ENCODE peak calls at places on chromosomes 16 and 17, in four cellular contexts. P is ovary, B is astrocyte, Z is OCI-LY7. U is an unnamed sample.
A peak's percentile ranks its signal among the peaks of the same experiment; 100 is the strongest.

GRCh38 chr17:74736423-74737298 is at the start of gene RAB37:
- DNase-seq in P (no peak), B (no peak), Z (peak; percentile 82), U (no peak)

GRCh38 chr17:63170795-63171194 is 204.8 kb downstream of the TANC2 start:
- DNase-seq in P (no peak), B (no peak), Z (no peak), U (no peak)

GRCh38 chr16:53372942-53373871 is 61.1 kb upstream of the RBL2 start:
- DNase-seq in P (no peak), B (no peak), Z (no peak), U (no peak)

GRCh38 chr17:78208486-78208885 is 5.6 kb upstream of the BIRC5 start:
- DNase-seq in P (no peak), B (no peak), Z (no peak), U (no peak)

GRCh38 chr16:12651765-12652531 is 151.7 kb downstream of the CPPED1 start:
- DNase-seq in P (no peak), B (no peak), Z (no peak), U (no peak)

GRCh38 chr17:48054238-48055185 is 6.4 kb downstream of the NFE2L1 start:
- DNase-seq in P (peak; percentile 85), B (peak; percentile 75), Z (no peak), U (peak; percentile 99)

GRCh38 chr16:83714286-83714685 is 93.5 kb upstream of the HSBP1 start:
- DNase-seq in P (no peak), B (peak; percentile 51), Z (no peak), U (no peak)

GRCh38 chr17:1548032-1548431 is 14.6 kb downstream of the PITPNA start:
- DNase-seq in P (no peak), B (no peak), Z (no peak), U (no peak)

GRCh38 chr17:38701504-38702165 is 3.4 kb upstream of the MLLT6 start:
- DNase-seq in P (no peak), B (peak; percentile 10), Z (peak; percentile 69), U (no peak)

GRCh38 chr17:47733414-47734288 is 615 bp downstream of the TBX21 start:
- DNase-seq in P (no peak), B (no peak), Z (no peak), U (no peak)

GRCh38 chr16:23514381-23515152 is 4.3 kb upstream of the GGA2 start:
- DNase-seq in P (no peak), B (no peak), Z (peak; percentile 32), U (no peak)

GRCh38 chr17:66975614-66976378 is 11.3 kb downstream of the CACNG4 start:
- DNase-seq in P (no peak), B (no peak), Z (peak; percentile 27), U (no peak)

GRCh38 chr16:66653581-66654350 is 42.8 kb downstream of the CMTM4 start:
- DNase-seq in P (no peak), B (no peak), Z (no peak), U (no peak)

GRCh38 chr17:40958086-40958953 is 8.4 kb downstream of the KRT39 start:
- DNase-seq in P (no peak), B (no peak), Z (no peak), U (no peak)

GRCh38 chr17:79848370-79848766 is 9.1 kb upstream of the CBX4 start:
- DNase-seq in P (no peak), B (no peak), Z (no peak), U (no peak)

GRCh38 chr17:40436631-40437030 is 6.6 kb upstream of the IGFBP4 start:
- DNase-seq in P (no peak), B (no peak), Z (no peak), U (no peak)

GRCh38 chr17:37458805-37459204 is 30.9 kb upstream of the DUSP14 start:
- DNase-seq in P (no peak), B (peak; percentile 73), Z (no peak), U (no peak)

GRCh38 chr17:6756425-6757012 is 673 bp downstream of the XAF1 start:
- DNase-seq in P (peak; percentile 43), B (no peak), Z (no peak), U (no peak)

GRCh38 chr16:27311449-27311831 is 2.3 kb upstream of the IL4R start:
- DNase-seq in P (no peak), B (peak; percentile 36), Z (no peak), U (no peak)

GRCh38 chr17:79648181-79648831 is 37.5 kb upstream of the RBFOX3 start:
- DNase-seq in P (no peak), B (no peak), Z (no peak), U (no peak)

GRCh38 chr16:47925811-47926460 is 229.9 kb downstream of the ABCC12 start:
- DNase-seq in P (no peak), B (peak; percentile 22), Z (no peak), U (no peak)

GRCh38 chr16:24668481-24669001 is 60.9 kb upstream of the TNRC6A start:
- DNase-seq in P (no peak), B (peak; percentile 83), Z (no peak), U (no peak)

GRCh38 chr17:72338847-72339790 is 218.3 kb downstream of the SOX9 start:
- DNase-seq in P (no peak), B (peak; percentile 99), Z (no peak), U (no peak)

GRCh38 chr16:86221085-86221484 is 289.2 kb upstream of the FOXF1 start:
- DNase-seq in P (no peak), B (peak; percentile 84), Z (no peak), U (no peak)

GRCh38 chr17:28394717-28395116 is 11.3 kb downstream of the SLC46A1 start:
- DNase-seq in P (no peak), B (peak; percentile 65), Z (no peak), U (no peak)

GRCh38 chr17:70871180-70871818 is 702.0 kb downstream of the KCNJ2 start:
- DNase-seq in P (no peak), B (no peak), Z (no peak), U (no peak)

GRCh38 chr17:34579979-34580684 is 750 bp downstream of the TMEM132E start:
- DNase-seq in P (no peak), B (no peak), Z (no peak), U (no peak)

GRCh38 chr17:8865385-8865784 is 2.1 kb downstream of the PIK3R6 start:
- DNase-seq in P (no peak), B (no peak), Z (no peak), U (no peak)

GRCh38 chr17:39533891-39534290 is 72.6 kb downstream of the CDK12 start:
- DNase-seq in P (no peak), B (no peak), Z (no peak), U (no peak)

GRCh38 chr17:40480501-40481003 is 20.9 kb downstream of the TNS4 start:
- DNase-seq in P (no peak), B (no peak), Z (peak; percentile 67), U (no peak)

GRCh38 chr16:10965440-10966039 is 21.2 kb downstream of the CLEC16A start:
- DNase-seq in P (no peak), B (no peak), Z (peak; percentile 30), U (no peak)
- H3K4me3 ChIP-seq in P (no peak overlapping the region), B (no peak overlapping the region), Z (no peak overlapping the region), U (no peak overlapping the region)

DNA sequence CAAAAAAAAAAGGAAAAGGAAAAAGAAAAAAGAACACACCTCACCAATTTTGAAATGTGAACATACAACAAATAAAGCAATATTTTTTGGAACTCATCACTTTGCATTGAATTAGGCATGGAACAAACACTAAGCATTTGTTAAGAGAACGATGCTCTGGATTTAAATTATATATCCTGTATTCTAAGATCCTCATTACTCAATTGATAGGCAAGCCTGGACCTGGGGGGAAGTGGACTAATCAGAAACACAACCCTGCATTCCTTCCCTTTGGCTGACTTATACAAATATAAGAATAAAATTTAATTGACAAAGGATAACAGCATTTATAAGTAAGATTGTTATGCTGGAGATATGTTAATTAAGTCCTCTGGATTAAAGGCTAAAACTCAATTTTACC is 2.2 kb downstream of the GJC1 start:
- DNase-seq in P (no peak), B (no peak), Z (no peak), U (no peak)
- H3K36me3 ChIP-seq in P (no peaks in the 10 kb centered on the region), B (no peaks in the 10 kb centered on the region), Z (no peaks in the 10 kb centered on the region), U (no peaks in the 10 kb centered on the region)

GRCh38 chr17:81339502-81340296 is 44.6 kb upstream of the SLC38A10 start:
- DNase-seq in P (peak; percentile 48), B (no peak), Z (no peak), U (no peak)
- H3K4me1 ChIP-seq in P (peaks cover 27% of the 10 kb centered on the region), B (peaks cover 22% of the 10 kb centered on the region), Z (peaks cover 5% of the 10 kb centered on the region), U (peaks cover 20% of the 10 kb centered on the region)

DNA sequence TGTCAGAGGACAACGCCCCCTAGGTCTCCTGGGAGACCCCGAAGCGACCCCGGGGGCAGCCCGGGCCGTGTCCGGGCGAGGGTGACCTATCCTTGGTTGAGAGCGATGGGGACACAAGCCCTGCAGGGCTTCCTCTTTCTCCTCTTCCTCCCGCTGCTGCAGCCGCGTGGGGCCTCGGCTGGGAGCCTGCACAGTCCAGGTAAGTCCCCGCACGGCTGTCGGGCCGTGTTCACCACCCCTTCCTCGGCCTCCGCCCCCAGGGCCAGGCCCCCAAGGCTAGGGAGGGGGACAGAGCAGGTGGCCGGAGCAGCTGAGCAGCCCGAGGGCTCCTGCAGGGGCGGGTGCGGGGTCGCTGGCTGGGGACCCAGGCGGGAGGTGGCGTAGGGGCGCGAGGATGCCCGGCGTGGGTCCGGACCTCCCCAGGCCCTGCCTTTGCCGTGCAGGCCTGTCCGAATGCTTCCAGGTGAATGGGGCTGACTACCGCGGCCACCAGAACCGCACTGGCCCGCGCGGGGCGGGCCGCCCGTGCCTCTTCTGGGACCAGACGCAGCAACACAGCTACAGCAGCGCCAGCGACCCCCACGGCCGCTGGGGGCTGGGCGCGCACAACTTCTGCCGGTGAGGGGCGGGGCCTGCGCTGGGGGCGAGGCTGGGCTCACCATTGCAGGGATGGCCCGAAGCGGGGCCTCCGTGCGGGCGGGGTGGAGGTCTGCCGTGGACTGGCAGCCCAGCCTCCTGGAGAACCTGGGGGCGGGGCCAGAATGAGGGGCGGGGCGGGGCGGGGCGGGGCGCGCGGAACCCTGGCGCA is 545 bp downstream of the KREMEN2 start:
- DNase-seq in P (no peak), B (no peak), Z (peak; percentile 72), U (no peak)
- H3K4me3 ChIP-seq in P (no peak overlapping the region), B (no peak overlapping the region), Z (peak overlapping the region; percentile 54), U (peak overlapping the region; percentile 68)

DNA sequence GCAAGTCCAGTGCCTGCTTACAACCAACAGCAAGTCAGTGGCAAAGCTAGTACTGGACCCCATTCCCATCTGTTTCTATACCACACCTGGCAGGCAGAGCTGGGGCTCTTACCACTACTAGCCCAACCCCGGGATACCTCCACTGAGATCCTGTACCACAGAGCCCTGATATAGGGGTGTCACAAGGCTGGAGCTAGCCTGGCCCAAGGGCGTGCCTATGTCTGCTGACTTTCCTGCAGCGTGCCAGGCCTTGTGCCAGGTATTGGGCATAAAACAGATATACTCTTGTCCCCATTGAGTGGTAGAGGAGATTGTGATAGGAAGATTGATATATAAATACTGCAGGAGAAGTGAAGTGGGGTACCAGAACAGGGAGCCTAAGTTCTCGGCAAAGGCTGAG is 44.4 kb downstream of the PLD6 start:
- DNase-seq in P (no peak), B (no peak), Z (no peak), U (no peak)
- H3K36me3 ChIP-seq in P (no peaks in the 10 kb centered on the region), B (peaks cover 57% of the 10 kb centered on the region), Z (peaks cover 12% of the 10 kb centered on the region), U (peaks cover 38% of the 10 kb centered on the region)

GRCh38 chr17:76716834-76717205 is 6.1 kb upstream of the MXRA7 start:
- DNase-seq in P (no peak), B (peak; percentile 95), Z (no peak), U (no peak)
- H3K4me1 ChIP-seq in P (no peaks in the 10 kb centered on the region), B (peaks cover 30% of the 10 kb centered on the region), Z (peaks cover 16% of the 10 kb centered on the region), U (no peaks in the 10 kb centered on the region)

DNA sequence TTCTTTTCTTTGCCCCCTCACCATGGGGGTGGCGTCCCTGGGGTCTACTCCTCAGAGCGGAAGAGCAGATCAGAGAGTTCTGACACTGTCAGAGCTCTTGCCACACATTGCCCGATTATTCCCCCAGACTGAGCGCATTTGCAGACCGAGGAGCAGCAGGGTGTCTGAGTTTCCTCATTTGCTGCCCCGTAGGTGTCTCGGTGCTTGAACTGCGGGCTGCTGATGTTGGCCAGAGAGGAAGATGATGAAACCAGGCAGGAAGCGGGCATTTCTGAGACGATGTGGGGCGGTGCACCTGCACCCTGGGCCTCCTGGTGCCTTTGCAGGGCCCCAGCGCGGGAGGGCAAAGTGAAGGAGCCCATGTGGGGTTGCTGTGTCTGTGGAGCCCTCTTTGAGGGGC is 55.2 kb downstream of the ARSG start:
- DNase-seq in P (no peak), B (no peak), Z (peak; percentile 99), U (no peak)
- H3K4me3 ChIP-seq in P (no peak overlapping the region), B (no peak overlapping the region), Z (peak overlapping the region; percentile 51), U (no peak overlapping the region)

U was measured in iPS DF 6.9.